ENCODE peak calls at places on chromosome 2, in seven cellular contexts. M is epithelial cell of esophagus; N is kidney tubule cell; T is bronchial epithelial cell; C is GM12878; Q is NCI-H1092 treated with DMSO at 0.1 percent for 48 hours; K is activated CD8-positive, alpha-beta memory T cell treated with anti-CD3 and anti-CD28 coated beads, Interleukin-2, amount 50 U/mL, for 48 hours. Y is an unnamed sample.
A peak's percentile ranks its signal among the peaks of the same experiment; 100 is the strongest.

GRCh38 chr2:231335591-231335990 is 59.9 kb upstream of the B3GNT7 start:
- DNase-seq in Q (no peak), C (no peak), T (no peak), K (no peak), M (no peak), N (no peak), Y (no peak)

GRCh38 chr2:130303142-130303541 is 39.6 kb upstream of the IMP4 start:
- DNase-seq in Q (no peak), T (no peak), K (no peak), M (no peak), C (peak; percentile 38), N (no peak), Y (no peak)

GRCh38 chr2:10665833-10666232 is 23.9 kb downstream of the NOL10 start:
- DNase-seq in N (no peak), K (no peak), C (no peak), T (no peak), M (no peak), Q (no peak), Y (no peak)

GRCh38 chr2:237011196-237011595 is 74.5 kb upstream of the COPS8 start:
- DNase-seq in N (no peak), M (no peak), K (no peak), T (no peak), Q (no peak), C (no peak), Y (no peak)

GRCh38 chr2:142571934-142572333 is 305.5 kb upstream of the KYNU start:
- DNase-seq in M (no peak), C (no peak), T (no peak), Q (no peak), N (no peak), K (no peak), Y (no peak)

GRCh38 chr2:30666307-30666874 is 140.9 kb downstream of the CAPN13 start:
- DNase-seq in C (peak; percentile 32), M (peak; percentile 98), Q (no peak), K (peak; percentile 15), T (peak; percentile 100), N (peak; percentile 98), Y (no peak)

GRCh38 chr2:166234112-166234846 is 106.5 kb upstream of the SCN1A start:
- DNase-seq in N (peak; percentile 69), M (peak; percentile 44), K (no peak), C (no peak), T (peak; percentile 65), Q (no peak), Y (no peak)

GRCh38 chr2:127418300-127419111 is at the start of gene PROC:
- DNase-seq in Q (no peak), K (peak; percentile 32), M (no peak), T (no peak), N (no peak), C (no peak), Y (no peak)

GRCh38 chr2:120320318-120320851 is 25.6 kb upstream of the INHBB start:
- DNase-seq in M (peak; percentile 72), T (peak; percentile 21), C (no peak), Q (no peak), N (no peak), K (no peak), Y (no peak)

GRCh38 chr2:44077942-44078511 is 82.2 kb upstream of the LRPPRC start:
- DNase-seq in K (no peak), Q (no peak), T (no peak), C (no peak), N (no peak), M (no peak), Y (no peak)

GRCh38 chr2:1047485-1047884 is 96.8 kb downstream of the SNTG2 start:
- DNase-seq in M (no peak), K (no peak), Q (no peak), C (no peak), T (no peak), N (peak; percentile 24), Y (no peak)

GRCh38 chr2:44075536-44075935 is 79.7 kb upstream of the LRPPRC start:
- DNase-seq in N (no peak), M (no peak), K (no peak), T (no peak), Q (no peak), C (no peak), Y (no peak)

GRCh38 chr2:9234680-9235387 is 28.2 kb downstream of the ASAP2 start:
- DNase-seq in T (peak; percentile 99), M (peak; percentile 93), C (no peak), Q (no peak), N (peak; percentile 99), K (no peak), Y (no peak)

GRCh38 chr2:25251032-25251460 is 82.7 kb upstream of the POMC start:
- DNase-seq in M (no peak), K (peak; percentile 68), Q (peak; percentile 11), C (no peak), N (no peak), T (peak; percentile 6), Y (peak; percentile 24)

GRCh38 chr2:148300534-148300933 is 279.6 kb downstream of the MBD5 start:
- DNase-seq in Q (no peak), K (no peak), C (no peak), T (no peak), M (no peak), N (no peak), Y (no peak)

GRCh38 chr2:6214471-6214870 is 522.3 kb downstream of the SOX11 start:
- DNase-seq in Q (no peak), C (no peak), M (no peak), K (no peak), N (peak; percentile 20), T (no peak), Y (no peak)

GRCh38 chr2:199956062-199956380 is 639 bp downstream of the MAIP1 start:
- DNase-seq in N (no peak), C (no peak), Q (no peak), T (no peak), M (no peak), K (no peak), Y (no peak)

GRCh38 chr2:94776036-94776435 is 95.2 kb upstream of the TEKT4 start:
- DNase-seq in T (no peak), M (no peak), Q (no peak), N (no peak), K (no peak), C (no peak), Y (no peak)

GRCh38 chr2:74489906-74490305 is 7.0 kb downstream of the TTC31 start:
- DNase-seq in Q (no peak), M (no peak), N (no peak), T (no peak), K (no peak), C (no peak), Y (no peak)

GRCh38 chr2:217789736-217790181 is 213.0 kb downstream of the TNS1 start:
- DNase-seq in M (no peak), K (no peak), T (no peak), N (no peak), C (no peak), Q (no peak), Y (no peak)

GRCh38 chr2:3435440-3435839 is 55.9 kb downstream of the TRAPPC12 start:
- DNase-seq in C (no peak), Q (peak; percentile 19), K (no peak), M (no peak), T (no peak), N (no peak), Y (no peak)

GRCh38 chr2:98514879-98515570 is 70.4 kb downstream of the INPP4A start:
- DNase-seq in K (no peak), T (peak; percentile 14), Q (no peak), C (no peak), M (peak; percentile 22), N (peak; percentile 17), Y (no peak)

GRCh38 chr2:201860541-201861154 is 54.3 kb downstream of the CDK15 start:
- DNase-seq in N (peak; percentile 78), K (peak; percentile 57), T (peak; percentile 58), M (peak; percentile 73), C (peak; percentile 43), Q (peak; percentile 54), Y (peak; percentile 19)

GRCh38 chr2:37500031-37500430 is 155.6 kb downstream of the QPCT start:
- DNase-seq in K (no peak), T (peak; percentile 20), M (peak; percentile 27), N (no peak), C (no peak), Q (no peak), Y (no peak)

GRCh38 chr2:59690849-59691248 is 862.6 kb downstream of the BCL11A start:
- DNase-seq in C (no peak), T (no peak), M (no peak), K (no peak), Q (no peak), N (no peak), Y (no peak)

GRCh38 chr2:168889635-168890005 is 610 bp downstream of the SPC25 start:
- DNase-seq in K (no peak), Q (no peak), M (no peak), T (no peak), N (no peak), C (no peak), Y (no peak)